ENCODE peak calls at places on chromosomes 5 and 9, in seven cellular contexts. R, D, A, V, J, M and P are unnamed samples.

GRCh38 chr5:154107729-154108128 is 69.0 kb downstream of the MFAP3 start:
- DNase-seq in R (peak), D (no peak), A (no peak), V (no peak), J (no peak), M (no peak), P (no peak)

GRCh38 chr9:36207546-36208012 is 16.9 kb downstream of the CLTA start:
- DNase-seq in R (no peak), D (no peak), A (peak), V (no peak), J (no peak), M (no peak), P (no peak)

GRCh38 chr9:125428060-125428481 is 166.4 kb downstream of the GAPVD1 start:
- DNase-seq in R (no peak), D (peak), A (no peak), V (no peak), J (peak), M (peak), P (peak)

GRCh38 chr5:150636391-150637244 is 3.8 kb upstream of the SYNPO start:
- DNase-seq in R (no peak), D (no peak), A (peak), V (peak), J (no peak), M (peak), P (peak)

GRCh38 chr5:115551415-115551814 is 6.8 kb upstream of the FEM1C start:
- DNase-seq in R (no peak), D (no peak), A (no peak), V (peak), J (no peak), M (no peak), P (peak)

GRCh38 chr5:10655041-10655685 is 91.3 kb downstream of the ANKRD33B start:
- DNase-seq in R (no peak), D (no peak), A (no peak), V (no peak), J (no peak), M (peak), P (peak)

GRCh38 chr5:57410374-57411320 is 72.0 kb downstream of the ACTBL2 start:
- DNase-seq in R (no peak), D (no peak), A (no peak), V (no peak), J (no peak), M (no peak), P (no peak)

GRCh38 chr9:89475891-89476440 is 21.9 kb downstream of the SEMA4D start:
- DNase-seq in R (no peak), D (no peak), A (no peak), V (no peak), J (no peak), M (no peak), P (no peak)

GRCh38 chr5:103511554-103511885 is 51.1 kb downstream of the NUDT12 start:
- DNase-seq in R (no peak), D (no peak), A (no peak), V (no peak), J (no peak), M (no peak), P (no peak)

GRCh38 chr5:62130107-62130506 is 175.9 kb upstream of the KIF2A start:
- DNase-seq in R (no peak), D (no peak), A (no peak), V (no peak), J (no peak), M (no peak), P (no peak)

GRCh38 chr5:14766591-14766990 is 102.1 kb downstream of the OTULIN start:
- DNase-seq in R (no peak), D (no peak), A (no peak), V (no peak), J (no peak), M (no peak), P (no peak)

GRCh38 chr5:154421868-154422267 is 23.9 kb upstream of the SAP30L start:
- DNase-seq in R (peak), D (peak), A (peak), V (peak), J (peak), M (peak), P (no peak)

GRCh38 chr5:15368835-15369234 is 131.1 kb upstream of the FBXL7 start:
- DNase-seq in R (no peak), D (no peak), A (no peak), V (no peak), J (no peak), M (no peak), P (no peak)

GRCh38 chr9:38183994-38184568 is 115.1 kb upstream of the SHB start:
- DNase-seq in R (no peak), D (no peak), A (no peak), V (peak), J (no peak), M (no peak), P (no peak)

GRCh38 chr5:69372394-69372793 is 2.8 kb downstream of the RAD17 start:
- DNase-seq in R (no peak), D (no peak), A (no peak), V (no peak), J (no peak), M (no peak), P (no peak)

GRCh38 chr5:60738461-60738860 is 38.5 kb upstream of the DEPDC1B start:
- DNase-seq in R (no peak), D (no peak), A (no peak), V (no peak), J (no peak), M (no peak), P (no peak)

GRCh38 chr9:138043411-138044345 is 166.1 kb downstream of the CACNA1B start:
- DNase-seq in R (no peak), D (no peak), A (no peak), V (no peak), J (no peak), M (peak), P (no peak)

GRCh38 chr9:33988219-33988890 is 60.3 kb downstream of the UBAP2 start:
- DNase-seq in R (no peak), D (no peak), A (peak), V (no peak), J (peak), M (no peak), P (no peak)

GRCh38 chr5:15702102-15702501 is 202.1 kb downstream of the FBXL7 start:
- DNase-seq in R (no peak), D (no peak), A (peak), V (peak), J (peak), M (no peak), P (no peak)

GRCh38 chr5:13427859-13428557 is 516.5 kb downstream of the DNAH5 start:
- DNase-seq in R (no peak), D (no peak), A (no peak), V (no peak), J (no peak), M (no peak), P (peak)

GRCh38 chr9:95078934-95079333 is 238.6 kb downstream of the FANCC start:
- DNase-seq in R (peak), D (no peak), A (no peak), V (no peak), J (no peak), M (no peak), P (no peak)

GRCh38 chr9:69279084-69279729 is 45.8 kb upstream of the ENTREP1 start:
- DNase-seq in R (no peak), D (no peak), A (no peak), V (no peak), J (no peak), M (no peak), P (no peak)

DNA sequence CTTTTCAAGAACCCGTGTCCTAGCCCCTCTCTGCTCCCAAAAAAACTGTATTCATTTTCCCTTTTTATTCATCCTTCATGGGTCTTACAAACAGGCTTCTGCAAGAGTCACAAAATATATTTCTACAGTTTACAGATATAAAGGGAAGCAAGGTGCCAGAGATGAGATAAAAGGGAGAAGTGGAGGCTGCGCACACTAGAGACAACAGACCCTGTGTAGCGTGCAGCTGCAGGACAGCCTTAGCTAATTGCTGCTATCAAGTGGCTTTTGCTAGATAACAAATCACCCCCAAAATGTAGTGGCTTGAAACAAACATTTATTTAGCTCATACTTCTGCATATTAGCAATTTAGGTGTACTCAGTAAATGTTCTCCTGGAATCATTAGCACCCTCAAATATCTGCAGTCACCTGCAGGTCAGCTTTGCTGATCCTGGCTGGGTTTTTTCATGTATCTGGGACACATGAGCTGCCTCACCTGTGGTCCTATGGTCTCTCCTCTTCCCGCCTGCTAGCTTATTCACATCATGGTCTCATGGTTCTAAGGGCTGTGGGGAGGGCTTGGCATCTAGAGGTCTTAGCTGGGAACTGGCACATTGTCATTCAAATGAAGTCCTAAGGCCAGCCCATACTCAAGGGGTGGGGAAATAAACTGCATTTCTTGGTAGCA is 29.4 kb downstream of the ARHGEF37 start:
- DNase-seq in R (no peak), D (no peak), A (no peak), V (no peak), J (no peak), M (no peak), P (no peak)
- H2AFZ ChIP-seq in R (no peak), D (no peak), A (peak), V (no peak), J (no peak), M (no peak), P (no peak)

GRCh38 chr9:105242557-105242956 is 1.9 kb upstream of the SLC44A1 start:
- DNase-seq in R (no peak), D (no peak), A (no peak), V (peak), J (no peak), M (no peak), P (no peak)

GRCh38 chr9:105243015-105243686 is 1.3 kb upstream of the SLC44A1 start:
- DNase-seq in R (peak), D (no peak), A (peak), V (no peak), J (peak), M (peak), P (no peak)

GRCh38 chr9:105243935-105244273 is 547 bp upstream of the SLC44A1 start:
- DNase-seq in R (no peak), D (no peak), A (no peak), V (no peak), J (no peak), M (no peak), P (no peak)

GRCh38 chr9:105242062-105242461 is 2.4 kb upstream of the SLC44A1 start:
- DNase-seq in R (no peak), D (no peak), A (no peak), V (no peak), J (no peak), M (no peak), P (no peak)

DNA sequence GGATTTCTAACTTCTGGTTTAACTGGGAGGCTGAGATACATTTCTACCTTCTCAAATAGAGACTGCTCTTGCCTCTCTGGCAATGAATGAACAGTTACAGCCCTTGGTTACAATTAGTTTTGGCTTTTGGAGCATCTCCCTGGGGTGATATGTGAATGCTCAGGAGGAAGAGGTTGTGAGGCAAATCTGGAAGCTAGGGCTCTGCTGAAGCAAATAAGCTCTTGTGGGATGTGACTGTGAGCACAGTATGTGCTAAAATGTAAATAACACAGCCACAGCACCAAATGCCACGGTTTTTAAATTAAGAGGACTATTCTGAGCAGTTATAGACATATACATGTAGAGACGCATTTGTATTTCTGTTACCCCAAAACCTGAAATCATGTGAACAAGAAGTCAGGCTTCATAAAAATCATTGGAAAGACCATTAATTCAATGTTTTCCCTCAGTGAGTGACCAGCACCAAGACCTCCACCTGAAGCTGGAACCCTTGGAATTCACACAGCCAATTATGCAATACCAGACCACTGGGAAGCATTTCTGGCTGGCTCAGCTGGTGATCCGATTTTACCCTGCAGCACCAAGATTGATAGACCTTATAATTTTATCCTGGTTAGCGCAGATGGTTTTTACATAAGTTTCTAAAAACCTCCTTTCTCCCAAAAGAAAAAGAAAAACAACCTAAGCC is 3.0 kb upstream of the SLC44A1 start:
- DNase-seq in R (no peak), D (no peak), A (no peak), V (no peak), J (no peak), M (no peak), P (no peak)
- H3K4me3 ChIP-seq in R (no peak), D (no peak), A (no peak), V (no peak), J (no peak), M (no peak), P (no peak)

DNA sequence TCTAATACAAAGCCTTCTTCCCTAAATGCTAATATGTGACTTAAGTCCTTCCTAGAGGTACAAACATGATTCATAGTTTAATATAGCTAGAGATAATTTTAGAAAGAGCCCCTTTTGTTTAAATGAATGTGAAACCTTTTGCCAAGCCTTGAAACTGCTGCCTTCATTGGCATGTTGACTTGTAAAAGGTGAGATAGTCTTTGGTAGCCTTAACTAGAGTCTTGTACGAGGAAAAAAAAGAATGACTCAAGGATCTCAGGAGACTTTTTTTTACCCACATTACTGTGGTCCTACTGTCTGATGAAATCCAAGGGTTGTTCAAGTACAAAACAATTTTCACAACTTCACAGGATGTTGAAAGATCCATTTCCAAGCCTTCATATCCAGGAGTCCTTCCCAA is 61.2 kb upstream of the FST start:
- DNase-seq in R (no peak), D (no peak), A (peak), V (peak), J (no peak), M (no peak), P (no peak)
- H2AFZ ChIP-seq in R (no peak), D (no peak), A (no peak), V (no peak), J (no peak), M (peak), P (peak)

DNA sequence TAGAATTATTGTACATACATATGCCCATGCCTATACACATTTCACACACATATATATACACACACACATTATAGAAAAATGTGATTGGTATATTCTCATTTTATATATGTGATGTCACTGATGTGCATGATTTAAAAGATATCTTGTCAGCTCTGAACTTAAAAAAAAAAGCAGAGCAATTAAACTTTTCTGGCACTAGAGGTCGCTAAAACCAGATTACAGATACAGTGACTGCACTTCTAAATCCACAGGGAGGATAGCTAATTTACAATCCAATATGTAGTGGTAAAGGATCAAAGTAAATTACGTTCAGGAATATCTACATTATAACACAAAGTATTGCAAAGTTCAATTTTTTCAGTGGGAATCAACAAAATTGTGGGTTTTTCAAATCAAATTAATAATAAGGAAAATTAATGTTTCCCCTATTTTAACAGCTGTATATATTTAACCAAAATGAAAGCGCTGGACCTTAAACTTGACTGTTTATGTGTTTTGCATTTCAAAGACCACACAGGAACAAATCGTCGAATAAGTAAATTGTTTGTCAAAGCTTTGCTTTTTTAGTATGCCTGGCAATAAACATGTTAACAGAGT is 1201.2 kb upstream of the C9orf72 start:
- DNase-seq in R (peak), D (peak), A (peak), V (peak), J (peak), M (peak), P (no peak)
- H3K4me3 ChIP-seq in R (no peak), D (no peak), A (no peak), V (no peak), J (no peak), M (no peak), P (no peak)

DNA sequence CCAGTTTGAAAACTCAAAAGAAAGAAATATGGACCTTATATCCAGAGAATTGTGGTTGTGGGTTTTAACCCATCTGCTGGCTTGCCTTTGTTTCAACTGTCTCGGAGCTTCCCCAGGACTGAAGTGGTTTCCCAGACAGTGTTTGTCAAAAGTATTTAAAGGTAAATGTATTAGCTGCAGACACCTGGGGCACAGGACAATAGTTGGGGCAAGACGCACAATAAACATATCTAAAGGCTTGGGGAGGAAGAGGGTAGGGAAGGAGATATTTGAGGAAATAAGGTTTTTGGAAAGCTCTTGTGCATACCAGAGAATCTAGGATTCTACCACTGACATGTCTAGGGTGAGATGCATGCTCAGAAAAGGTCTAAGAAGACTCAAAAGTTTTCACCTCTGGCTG is 99.0 kb downstream of the ADAMTS2 start:
- DNase-seq in R (no peak), D (no peak), A (no peak), V (no peak), J (no peak), M (no peak), P (no peak)
- H2AFZ ChIP-seq in R (no peak), D (no peak), A (no peak), V (no peak), J (no peak), M (no peak), P (no peak)

GRCh38 chr5:34464820-34465219 is 191.3 kb upstream of the RAI14 start:
- DNase-seq in R (no peak), D (no peak), A (no peak), V (no peak), J (peak), M (no peak), P (peak)
- H3K4me3 ChIP-seq in R (no peak), D (no peak), A (no peak), V (no peak), J (no peak), M (no peak), P (no peak)

DNA sequence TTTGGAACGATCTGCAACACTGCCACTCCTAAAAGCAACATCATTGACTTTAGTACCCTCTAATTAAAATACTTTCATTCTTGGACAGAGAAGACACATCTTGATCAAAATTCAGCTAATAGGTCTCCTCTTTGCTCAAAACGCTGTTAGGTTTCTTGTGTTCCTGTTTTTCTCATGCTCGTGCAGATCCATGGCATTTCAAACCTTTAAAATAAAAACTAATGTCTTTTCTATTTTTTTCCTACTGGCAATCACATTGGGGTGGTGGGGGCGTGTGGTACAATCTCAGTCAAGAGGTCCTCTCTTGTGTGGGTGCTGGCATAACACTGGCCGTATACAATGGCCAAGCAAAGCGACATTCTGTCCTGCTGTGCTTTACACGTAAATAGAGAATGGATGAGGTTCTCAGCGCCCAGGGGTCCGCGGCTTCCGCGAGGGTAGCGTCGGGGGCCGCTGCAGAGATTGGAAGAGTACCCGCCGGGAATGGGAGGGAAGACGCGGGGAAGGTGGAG is 313 bp upstream of the GPR150 start:
- DNase-seq in R (peak), D (no peak), A (no peak), V (no peak), J (no peak), M (no peak), P (no peak)
- H2AFZ ChIP-seq in R (peak), D (no peak), A (peak), V (peak), J (no peak), M (peak), P (no peak)

GRCh38 chr9:10108815-10109214 is 504.0 kb downstream of the PTPRD start:
- DNase-seq in R (no peak), D (no peak), A (no peak), V (no peak), J (no peak), M (no peak), P (no peak)
- H3K4me3 ChIP-seq in R (no peak), D (no peak), A (no peak), V (no peak), J (no peak), M (no peak), P (no peak)

GRCh38 chr5:2663489-2663888 is 88.0 kb downstream of the IRX2 start:
- DNase-seq in R (no peak), D (no peak), A (no peak), V (no peak), J (no peak), M (no peak), P (no peak)
- H2AFZ ChIP-seq in R (no peak), D (no peak), A (no peak), V (no peak), J (no peak), M (no peak), P (no peak)